ENCODE peak calls at places on chromosomes 6 and 20, in nine cellular contexts. B, V, X, K, P, D, A, U and F are unnamed samples.

GRCh38 chr20:13458860-13459451 is 179.8 kb downstream of the TASP1 start:
- DNase-seq in B (no peak), V (peak; percentile 33), X (peak; percentile 22), K (no peak), P (peak; percentile 41), D (peak; percentile 58), A (peak; percentile 59), U (peak; percentile 30), F (no peak)

GRCh38 chr20:47456952-47457724 is 44.5 kb upstream of the NCOA3 start:
- DNase-seq in B (no peak), V (no peak), X (no peak), K (no peak), P (peak; percentile 72), D (no peak), A (peak; percentile 94), U (peak; percentile 90), F (no peak)

GRCh38 chr20:23602261-23602660 is 3.5 kb downstream of the CST9 start:
- DNase-seq in B (no peak), V (no peak), X (no peak), K (no peak), P (no peak), D (no peak), A (no peak), U (no peak), F (no peak)

GRCh38 chr6:116379764-116380163 is 9.0 kb downstream of the DSE start:
- DNase-seq in B (no peak), V (no peak), X (no peak), K (no peak), P (no peak), D (no peak), A (no peak), U (no peak), F (no peak)

GRCh38 chr20:45104786-45105185 is 3.9 kb upstream of the KCNS1 start:
- DNase-seq in B (no peak), V (no peak), X (no peak), K (no peak), P (peak; percentile 76), D (no peak), A (no peak), U (peak; percentile 90), F (no peak)

GRCh38 chr6:135235716-135236115 is 54.6 kb downstream of the MYB start:
- DNase-seq in B (no peak), V (no peak), X (no peak), K (no peak), P (no peak), D (no peak), A (no peak), U (no peak), F (no peak)

GRCh38 chr6:120211955-120212792 is 862.6 kb upstream of the MAN1A1 start:
- DNase-seq in B (no peak), V (no peak), X (no peak), K (no peak), P (no peak), D (no peak), A (no peak), U (peak; percentile 5), F (no peak)

GRCh38 chr6:13163161-13163944 is 165.0 kb downstream of the TBC1D7 start:
- DNase-seq in B (no peak), V (no peak), X (no peak), K (no peak), P (no peak), D (no peak), A (no peak), U (no peak), F (no peak)

GRCh38 chr20:16804793-16805187 is 56.6 kb downstream of the OTOR start:
- DNase-seq in B (no peak), V (no peak), X (no peak), K (no peak), P (no peak), D (no peak), A (no peak), U (no peak), F (no peak)

GRCh38 chr20:16802652-16802935 is 54.4 kb downstream of the OTOR start:
- DNase-seq in B (no peak), V (no peak), X (no peak), K (no peak), P (no peak), D (no peak), A (no peak), U (no peak), F (no peak)

GRCh38 chr20:16806061-16806460 is 57.9 kb downstream of the OTOR start:
- DNase-seq in B (no peak), V (no peak), X (no peak), K (no peak), P (no peak), D (no peak), A (no peak), U (no peak), F (no peak)

GRCh38 chr20:16801919-16802651 is 53.9 kb downstream of the OTOR start:
- DNase-seq in B (peak; percentile 16), V (peak; percentile 48), X (peak; percentile 59), K (no peak), P (peak; percentile 53), D (peak; percentile 77), A (peak; percentile 69), U (peak; percentile 38), F (peak; percentile 25)

DNA sequence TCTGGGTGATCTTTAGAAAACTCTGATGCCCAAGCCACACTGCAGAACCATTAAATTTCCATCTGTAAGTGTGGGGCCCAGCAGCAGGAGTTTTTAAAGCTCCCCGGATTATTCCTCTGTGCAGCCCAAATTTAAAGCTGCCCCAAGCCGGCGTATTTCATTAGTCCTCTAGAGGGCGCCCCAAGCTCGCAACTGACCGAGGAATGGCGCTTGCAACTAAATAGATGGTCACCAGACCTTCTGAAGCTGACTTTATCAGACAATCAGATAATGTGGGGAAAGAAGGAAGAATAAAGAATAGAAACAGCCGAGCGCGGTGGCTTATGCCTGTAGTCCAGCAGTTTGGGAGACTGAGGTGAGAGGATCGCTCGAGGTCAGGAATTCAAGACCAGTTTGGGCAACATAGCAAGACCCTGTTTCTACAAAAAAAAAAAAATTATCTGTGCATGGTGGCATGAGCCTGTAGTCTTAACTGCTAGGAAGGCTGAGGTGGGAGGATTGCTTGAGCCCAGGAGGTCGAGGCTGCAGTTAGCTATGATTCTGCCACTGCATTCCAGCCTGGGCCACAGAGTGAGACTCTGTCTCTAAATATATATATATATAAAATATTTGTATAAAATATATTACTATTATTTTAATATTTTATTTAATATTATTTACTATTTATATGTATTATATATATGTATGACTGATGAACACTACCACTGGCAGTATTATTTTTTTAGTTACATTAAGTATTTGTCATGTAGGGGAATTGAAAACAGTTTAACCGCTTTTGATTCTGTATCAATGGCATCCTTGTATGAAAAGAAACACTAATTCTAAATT is 56.0 kb downstream of the OTOR start:
- DNase-seq in B (no peak), V (peak; percentile 67), X (peak; percentile 39), K (no peak), P (peak; percentile 48), D (peak; percentile 82), A (peak; percentile 54), U (peak; percentile 33), F (no peak)
- TF ChIP-seq CTCF in B (peak; percentile 89), V (peak; percentile 93), X (peak; percentile 73), K (peak; percentile 72), P (peak; percentile 93), D (peak; percentile 96), A (peak; percentile 91), U (peak; percentile 83), F (peak; percentile 68)

GRCh38 chr6:33628401-33628964 is 7.4 kb downstream of the ITPR3 start:
- DNase-seq in B (no peak), V (no peak), X (peak; percentile 46), K (peak; percentile 38), P (no peak), D (no peak), A (no peak), U (no peak), F (no peak)

GRCh38 chr6:33632603-33633039 is 11.5 kb downstream of the ITPR3 start:
- DNase-seq in B (no peak), V (peak; percentile 80), X (peak; percentile 72), K (no peak), P (no peak), D (peak; percentile 87), A (peak; percentile 57), U (peak; percentile 29), F (peak; percentile 33)

GRCh38 chr6:33627876-33628275 is 6.8 kb downstream of the ITPR3 start:
- DNase-seq in B (no peak), V (no peak), X (peak; percentile 56), K (peak; percentile 38), P (no peak), D (peak; percentile 37), A (no peak), U (no peak), F (no peak)

GRCh38 chr6:33631971-33632585 is 11.0 kb downstream of the ITPR3 start:
- DNase-seq in B (no peak), V (no peak), X (no peak), K (no peak), P (no peak), D (no peak), A (no peak), U (no peak), F (no peak)

DNA sequence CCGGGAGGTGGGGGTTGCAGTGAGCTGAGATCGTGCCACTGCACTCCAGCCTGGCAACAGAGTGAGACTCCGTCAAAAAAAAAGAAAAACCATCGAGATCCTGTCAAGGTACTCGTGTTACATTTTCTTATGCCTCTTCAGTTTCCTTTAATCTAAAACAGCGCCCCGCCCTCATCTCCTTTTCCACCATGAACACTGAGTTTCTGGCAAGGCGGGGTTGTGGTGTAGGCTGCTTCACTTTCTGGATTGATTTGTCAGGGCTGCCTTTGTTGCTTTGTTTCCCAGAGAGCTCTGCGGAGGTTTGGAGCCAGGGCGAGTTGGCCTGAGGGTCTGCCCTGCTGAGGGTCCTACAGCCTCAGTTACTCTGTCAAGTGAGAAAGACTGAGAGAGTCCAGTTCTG is 8.9 kb downstream of the ITPR3 start:
- DNase-seq in B (no peak), V (no peak), X (no peak), K (peak; percentile 21), P (no peak), D (no peak), A (no peak), U (no peak), F (no peak)
- H3K27ac ChIP-seq in B (no peak overlapping the region), V (no peak overlapping the region), X (no peak overlapping the region), K (no peak overlapping the region), P (no peak overlapping the region), D (no peak overlapping the region), A (no peak overlapping the region), U (no peak overlapping the region), F (no peak overlapping the region)

GRCh38 chr6:137190710-137191109 is 17.3 kb upstream of the IL22RA2 start:
- DNase-seq in B (no peak), V (no peak), X (no peak), K (no peak), P (no peak), D (no peak), A (no peak), U (no peak), F (no peak)
- H3K9me3 ChIP-seq in B (peaks cover 7% of the 10 kb centered on the region), V (peaks cover 5% of the 10 kb centered on the region), X (no peaks in the 10 kb centered on the region), K (no peaks in the 10 kb centered on the region), P (peaks cover 5% of the 10 kb centered on the region), D (peaks cover 28% of the 10 kb centered on the region), A (peaks cover 15% of the 10 kb centered on the region), U (no peaks in the 10 kb centered on the region), F (peaks cover 5% of the 10 kb centered on the region)

DNA sequence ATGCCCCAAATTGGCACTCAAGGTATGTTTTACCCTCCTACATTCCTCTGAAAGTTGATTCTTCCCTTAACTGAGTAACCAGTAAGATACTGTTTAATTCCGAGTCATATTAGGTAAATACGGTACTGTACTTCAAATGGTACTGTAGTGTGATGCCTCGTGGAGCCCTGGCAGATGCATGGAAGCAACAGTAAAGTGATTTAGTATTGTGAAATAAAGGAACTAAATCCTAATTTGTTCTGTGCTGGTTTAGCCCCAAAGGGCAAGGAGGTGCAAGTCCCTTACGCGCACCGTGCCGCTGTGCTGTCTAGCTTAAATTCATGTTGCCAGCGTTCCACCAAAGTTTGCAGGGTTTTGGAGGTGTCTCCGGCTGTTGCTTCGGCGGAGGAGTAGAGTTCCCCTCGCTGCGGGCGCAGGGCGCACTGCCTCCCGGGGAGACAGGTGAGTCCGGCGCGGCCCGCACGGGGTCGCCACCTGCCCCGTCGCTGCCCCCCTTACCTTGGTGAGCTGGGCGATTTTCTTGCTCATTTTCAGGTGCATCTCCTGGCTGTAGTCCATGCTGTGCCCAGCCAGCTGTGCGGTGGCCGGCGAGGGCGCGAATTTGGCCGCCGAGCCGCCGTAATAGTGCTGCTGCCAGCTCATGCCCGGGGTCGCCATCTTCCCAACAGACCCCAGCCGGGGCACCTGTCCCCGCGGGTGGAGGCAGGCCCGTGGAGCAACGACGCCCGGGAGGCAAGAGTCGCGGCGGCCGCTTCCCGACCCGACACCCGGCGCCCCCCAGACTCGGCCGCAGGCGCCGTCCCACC is 618 bp downstream of the FAM184A start:
- DNase-seq in B (no peak), V (peak; percentile 75), X (peak; percentile 37), K (peak; percentile 71), P (no peak), D (peak; percentile 55), A (no peak), U (peak; percentile 11), F (peak; percentile 46)
- TF ChIP-seq CTCF in B (no peak), V (peak; percentile 9), X (no peak), K (no peak), P (no peak), D (peak; percentile 43), A (no peak), U (no peak), F (peak; percentile 32)